ENCODE peak calls at places on chromosomes 16 and 17, in four cellular contexts. H, W, K and F are unnamed samples.

GRCh38 chr16:70778901-70779309 is 22.1 kb downstream of the VAC14 start:
- DNase-seq in H (peak; percentile 75), W (peak; percentile 83), K (peak; percentile 74), F (peak; percentile 86)

GRCh38 chr17:45288825-45289224 is 26.9 kb upstream of the SPATA32 start:
- DNase-seq in W (no peak), H (no peak), K (no peak), F (no peak)

GRCh38 chr17:57948169-57948554 is 7.0 kb downstream of the CUEDC1 start:
- DNase-seq in W (peak; percentile 43), H (no peak), K (no peak), F (no peak)

GRCh38 chr16:2156025-2156848 is 655 bp downstream of the TRAF7 start:
- DNase-seq in H (no peak), K (no peak), W (peak; percentile 79), F (no peak)

GRCh38 chr16:11781773-11782172 is 15.3 kb downstream of the ZC3H7A start:
- DNase-seq in H (no peak), K (no peak), W (peak; percentile 43), F (no peak)

GRCh38 chr17:16486373-16487250 is 5.4 kb downstream of the LRRC75A start:
- DNase-seq in W (peak; percentile 48), K (no peak), H (no peak), F (peak; percentile 82)

GRCh38 chr17:42411321-42411820 is 11.7 kb downstream of the CAVIN1 start:
- DNase-seq in H (no peak), W (no peak), K (no peak), F (no peak)

GRCh38 chr17:17467021-17467420 is 9.8 kb upstream of the MED9 start:
- DNase-seq in K (no peak), W (no peak), H (no peak), F (no peak)

GRCh38 chr17:50027639-50028206 is 28.2 kb upstream of the ITGA3 start:
- DNase-seq in K (no peak), H (no peak), W (peak; percentile 95), F (peak; percentile 70)

GRCh38 chr16:17467923-17468540 is 2.7 kb downstream of the XYLT1 start:
- DNase-seq in W (no peak), K (no peak), H (peak; percentile 59), F (peak; percentile 78)

GRCh38 chr17:79545251-79546005 is 65.4 kb downstream of the RBFOX3 start:
- DNase-seq in H (no peak), W (no peak), K (no peak), F (no peak)

GRCh38 chr17:70074236-70074830 is 692 bp upstream of the KCNJ16 start:
- DNase-seq in H (no peak), K (no peak), W (no peak), F (no peak)

GRCh38 chr16:11128211-11129123 is 127.5 kb downstream of the SOCS1 start:
- DNase-seq in H (no peak), W (peak; percentile 84), K (no peak), F (peak; percentile 11)

GRCh38 chr17:81509048-81509686 is 3.4 kb downstream of the ACTG1 start:
- DNase-seq in H (no peak), K (no peak), W (no peak), F (peak; percentile 71)

GRCh38 chr16:12158428-12158827 is 181.9 kb downstream of the SNX29 start:
- DNase-seq in K (no peak), H (no peak), W (peak; percentile 20), F (no peak)

DNA sequence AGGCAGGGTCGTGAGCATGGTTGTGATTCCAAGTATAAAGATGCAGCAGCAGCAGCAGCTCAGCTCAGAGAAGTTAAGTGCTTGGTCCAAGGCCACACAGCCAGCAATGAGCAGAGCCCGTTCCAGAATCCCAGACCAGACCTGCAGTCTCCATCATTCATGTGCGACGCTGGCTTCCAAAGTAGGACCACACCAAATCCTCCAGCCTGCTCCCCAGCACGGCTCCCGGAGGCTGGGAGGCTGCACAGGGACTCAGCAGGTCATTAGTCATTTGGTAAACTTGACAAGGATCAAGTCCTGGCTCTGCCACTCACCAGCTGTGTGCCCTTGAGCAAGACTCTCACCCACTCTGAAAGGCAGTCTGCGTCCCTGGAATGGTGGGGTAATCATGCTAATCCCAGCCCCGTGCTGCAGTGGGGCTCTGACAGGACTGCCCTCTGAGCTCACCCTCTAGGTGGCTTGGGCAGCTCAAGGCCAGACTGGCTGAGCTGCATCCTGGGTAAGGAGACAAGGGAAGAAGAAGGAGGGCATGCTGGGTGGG is 95.1 kb upstream of the TMEM132E start:
- DNase-seq in K (no peak), H (no peak), W (no peak), F (no peak)
- H3K4me1 ChIP-seq in K (peaks cover 2% of the 10 kb centered on the region), H (peaks cover 6% of the 10 kb centered on the region), W (no peaks in the 10 kb centered on the region), F (no peaks in the 10 kb centered on the region)

GRCh38 chr17:28255616-28256015 is 63.4 kb upstream of the TMEM97 start:
- DNase-seq in K (no peak), W (no peak), H (no peak), F (no peak)
- H2BK12ac ChIP-seq in K (peak overlapping the region; percentile 60), W (no peak overlapping the region), H (no peak overlapping the region), F (no peak overlapping the region)

GRCh38 chr16:82031116-82032084 is 3.7 kb upstream of the HSD17B2 start:
- DNase-seq in W (peak; percentile 69), H (peak; percentile 33), K (no peak), F (no peak)
- H2BK15ac ChIP-seq in W (no peak overlapping the region), H (no peak overlapping the region), K (no peak overlapping the region), F (no peak overlapping the region)

GRCh38 chr17:73819440-73820395 is 175.5 kb upstream of the SDK2 start:
- DNase-seq in K (no peak), W (no peak), H (no peak), F (no peak)
- H3K4me1 ChIP-seq in K (peaks cover 7% of the 10 kb centered on the region), W (no peaks in the 10 kb centered on the region), H (peaks cover 6% of the 10 kb centered on the region), F (peaks cover 4% of the 10 kb centered on the region)

GRCh38 chr17:54967621-54968258 is 714 bp downstream of the COX11 start:
- DNase-seq in K (no peak), H (no peak), W (peak; percentile 39), F (no peak)
- H2BK12ac ChIP-seq in K (no peak overlapping the region), H (no peak overlapping the region), W (no peak overlapping the region), F (no peak overlapping the region)

DNA sequence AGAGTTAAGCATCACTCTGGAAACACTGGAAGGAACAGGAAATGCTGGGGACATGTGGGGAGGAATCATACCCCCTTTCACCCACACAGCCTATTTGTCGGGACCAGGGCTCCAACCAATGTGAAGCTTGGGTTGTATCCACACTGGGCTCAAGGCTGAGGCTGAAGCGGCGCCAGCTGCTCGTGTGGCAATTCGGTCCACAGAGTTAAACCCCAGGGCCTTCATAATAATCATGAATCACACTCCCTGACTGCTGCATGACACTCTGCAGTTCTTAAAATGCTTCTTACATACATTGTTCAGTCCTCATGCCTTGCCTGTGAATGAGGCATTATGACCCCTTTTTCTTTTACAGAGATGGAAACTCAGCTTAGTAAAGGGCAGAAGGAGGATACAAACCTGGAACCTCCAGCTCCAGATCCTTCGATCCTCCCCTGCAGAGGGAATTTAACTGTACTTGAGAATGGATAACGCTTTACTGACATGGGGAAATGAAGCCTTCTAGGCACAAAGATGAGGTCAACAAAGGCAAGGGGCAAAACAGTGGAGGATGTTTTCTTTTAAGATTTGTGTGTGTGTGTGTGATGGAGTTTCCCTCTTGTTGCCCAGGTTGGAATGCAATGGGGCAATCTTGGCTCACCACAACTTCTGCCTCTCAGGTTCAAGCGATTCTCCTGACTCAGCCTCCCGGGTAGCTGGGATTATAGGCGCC is 72.7 kb downstream of the SOX9 start:
- DNase-seq in W (no peak), K (no peak), H (no peak), F (no peak)
- H2BK15ac ChIP-seq in W (no peak overlapping the region), K (no peak overlapping the region), H (no peak overlapping the region), F (no peak overlapping the region)

DNA sequence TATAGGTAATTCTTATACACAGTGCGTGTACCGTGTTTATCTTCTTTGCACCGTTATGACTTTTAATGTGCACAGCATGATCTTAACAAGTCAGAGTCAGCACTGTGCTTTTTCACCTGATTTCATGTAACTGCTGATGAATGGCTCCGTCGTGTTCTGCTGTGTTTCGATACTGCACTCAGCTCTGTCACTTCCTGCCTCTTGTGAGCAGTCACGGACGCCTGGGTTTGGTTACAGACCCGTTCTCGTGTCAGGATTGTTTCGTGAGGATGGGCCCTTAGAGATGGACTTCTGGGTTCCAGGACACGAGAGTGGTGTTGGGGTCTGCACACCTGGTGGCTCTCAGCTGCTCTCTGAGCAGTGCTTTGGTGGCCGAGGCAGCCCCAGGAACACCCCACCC is 24.6 kb downstream of the TBCD start:
- DNase-seq in W (no peak), H (no peak), K (no peak), F (no peak)
- H3K4me1 ChIP-seq in W (peaks cover 20% of the 10 kb centered on the region), H (no peaks in the 10 kb centered on the region), K (no peaks in the 10 kb centered on the region), F (no peaks in the 10 kb centered on the region)

GRCh38 chr17:62724398-62725146 is 83.5 kb downstream of the MARCHF10 start:
- DNase-seq in H (no peak), K (no peak), W (no peak), F (peak; percentile 31)
- H2BK12ac ChIP-seq in H (no peak overlapping the region), K (no peak overlapping the region), W (no peak overlapping the region), F (no peak overlapping the region)

GRCh38 chr16:67949645-67950044 is 5.7 kb upstream of the LCAT start:
- DNase-seq in W (no peak), H (no peak), K (no peak), F (no peak)

GRCh38 chr16:67946966-67947558 is 3.1 kb upstream of the LCAT start:
- DNase-seq in W (no peak), H (no peak), K (no peak), F (no peak)

GRCh38 chr16:67950335-67950843 is 6.5 kb upstream of the LCAT start:
- DNase-seq in H (no peak), W (no peak), K (no peak), F (no peak)

GRCh38 chr16:67946128-67946569 is 2.2 kb upstream of the LCAT start:
- DNase-seq in H (no peak), K (no peak), W (no peak), F (no peak)

DNA sequence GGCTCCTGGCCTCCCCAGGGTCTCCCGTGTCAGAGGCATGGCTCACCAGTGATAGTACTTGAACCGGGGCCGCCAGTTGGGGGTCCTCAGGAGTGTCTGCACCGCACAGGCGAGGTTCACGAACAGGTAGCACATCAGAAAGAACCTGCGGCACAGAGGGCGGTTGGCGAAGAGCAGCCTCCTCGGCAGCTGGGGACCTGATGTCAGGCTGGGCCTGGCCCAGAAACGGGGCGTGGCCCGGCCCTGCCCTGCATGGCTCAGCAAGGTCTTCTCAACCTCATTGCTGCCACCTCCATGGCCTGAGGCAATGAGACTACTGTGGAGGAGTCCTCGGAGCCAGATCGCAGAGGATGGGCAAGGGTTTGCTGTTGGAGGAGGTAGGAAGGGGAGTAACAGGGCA is 4.1 kb upstream of the LCAT start:
- DNase-seq in W (no peak), K (no peak), H (no peak), F (no peak)
- H2BK15ac ChIP-seq in W (no peak overlapping the region), K (no peak overlapping the region), H (no peak overlapping the region), F (no peak overlapping the region)

DNA sequence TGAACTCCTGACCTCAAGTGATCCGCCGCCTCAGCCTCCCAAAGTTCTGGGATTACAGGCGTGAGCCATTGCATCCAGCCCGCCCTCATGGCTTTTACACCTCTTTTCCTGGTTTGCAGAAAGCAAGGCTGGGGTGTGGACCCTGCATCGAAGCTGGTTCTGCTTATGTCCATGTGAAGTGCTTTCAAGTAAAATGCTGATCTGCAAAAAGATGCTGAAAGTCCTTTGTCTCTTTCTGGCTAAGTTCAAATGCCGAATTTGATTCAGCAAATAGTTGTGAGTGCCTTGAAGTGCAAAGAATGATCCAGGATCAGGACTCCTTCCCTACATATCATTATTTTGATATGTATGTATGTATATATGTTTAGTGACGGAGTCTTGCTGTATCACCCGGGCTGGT is 17.1 kb downstream of the NAA60 start:
- DNase-seq in H (no peak), K (no peak), W (no peak), F (no peak)
- H3K4me1 ChIP-seq in H (peaks cover 17% of the 10 kb centered on the region), K (peaks cover 6% of the 10 kb centered on the region), W (peaks cover 15% of the 10 kb centered on the region), F (peaks cover 8% of the 10 kb centered on the region)